ENCODE peak calls at places on chromosomes 11 and 22, in four cellular contexts. O, L, K and V are unnamed samples.

GRCh38 chr11:105769627-105770026 is 159.8 kb downstream of the GRIA4 start:
- DNase-seq in K (no peak), L (no peak), O (no peak), V (no peak)

GRCh38 chr11:84541711-84542340 is 1085.3 kb downstream of the DLG2 start:
- DNase-seq in L (no peak), O (peak), K (no peak), V (no peak)

GRCh38 chr22:41085842-41086241 is 6.5 kb upstream of the EP300 start:
- DNase-seq in O (no peak), K (no peak), L (no peak), V (no peak)

GRCh38 chr11:34475656-34476055 is 36.9 kb downstream of the CAT start:
- DNase-seq in K (no peak), L (no peak), O (no peak), V (no peak)

GRCh38 chr11:1120532-1121342 is 37.0 kb upstream of the MUC5AC start:
- DNase-seq in O (no peak), K (no peak), L (no peak), V (no peak)

GRCh38 chr22:29060251-29060650 is 1.4 kb downstream of the C22orf31 start:
- DNase-seq in O (no peak), L (no peak), K (no peak), V (no peak)

GRCh38 chr11:123478352-123478986 is 48.4 kb downstream of the GRAMD1B start:
- DNase-seq in K (peak), L (no peak), O (peak), V (peak)

GRCh38 chr11:123405123-123405592 is 24.9 kb upstream of the GRAMD1B start:
- DNase-seq in K (no peak), O (peak), L (no peak), V (no peak)

GRCh38 chr22:48939441-48940265 is 888.0 kb downstream of the BRD1 start:
- DNase-seq in K (no peak), L (no peak), O (no peak), V (no peak)

GRCh38 chr11:74677131-74677530 is 54.1 kb downstream of the CHRDL2 start:
- DNase-seq in O (no peak), K (no peak), L (no peak), V (no peak)

GRCh38 chr11:106344392-106344791 is 266.9 kb downstream of the AASDHPPT start:
- DNase-seq in L (no peak), K (no peak), O (peak), V (no peak)

GRCh38 chr11:122085264-122085663 is 30.8 kb downstream of the BLID start:
- DNase-seq in O (peak), L (no peak), K (no peak), V (no peak)

GRCh38 chr11:124581817-124582216 is 12.0 kb downstream of the OR8A1 start:
- DNase-seq in O (no peak), K (no peak), L (no peak), V (no peak)

GRCh38 chr11:126319374-126319740 is 15.5 kb downstream of the DCPS start:
- DNase-seq in K (no peak), O (no peak), L (no peak), V (no peak)

GRCh38 chr11:1920909-1921575 is 1.5 kb downstream of the TNNT3 start:
- DNase-seq in K (no peak), L (no peak), O (no peak), V (no peak)

GRCh38 chr22:31768422-31769059 is 14.7 kb downstream of the DEPDC5 start:
- DNase-seq in L (no peak), O (no peak), K (no peak), V (no peak)

GRCh38 chr11:67615455-67616430 is 9.0 kb downstream of the NDUFV1 start:
- DNase-seq in K (peak), O (peak), L (no peak), V (peak)

GRCh38 chr11:27563201-27563600 is 56.6 kb upstream of the LIN7C start:
- DNase-seq in L (no peak), O (peak), K (no peak), V (no peak)

GRCh38 chr11:104183572-104183971 is 19.6 kb upstream of the PDGFD start:
- DNase-seq in L (no peak), O (no peak), K (no peak), V (no peak)

GRCh38 chr11:57546869-57547518 is 9.6 kb downstream of the SMTNL1 start:
- DNase-seq in O (peak), K (peak), L (no peak), V (no peak)

GRCh38 chr22:22458387-22458786 is 50.2 kb downstream of the ZNF280B start:
- DNase-seq in O (no peak), L (no peak), K (no peak), V (no peak)

GRCh38 chr22:22460635-22461034 is 47.9 kb downstream of the ZNF280B start:
- DNase-seq in O (peak), L (no peak), K (peak), V (no peak)

GRCh38 chr22:22460060-22460459 is 48.5 kb downstream of the ZNF280B start:
- DNase-seq in L (no peak), K (no peak), O (no peak), V (no peak)

GRCh38 chr22:22461111-22461510 is 47.4 kb downstream of the ZNF280B start:
- DNase-seq in K (no peak), O (no peak), L (no peak), V (no peak)

DNA sequence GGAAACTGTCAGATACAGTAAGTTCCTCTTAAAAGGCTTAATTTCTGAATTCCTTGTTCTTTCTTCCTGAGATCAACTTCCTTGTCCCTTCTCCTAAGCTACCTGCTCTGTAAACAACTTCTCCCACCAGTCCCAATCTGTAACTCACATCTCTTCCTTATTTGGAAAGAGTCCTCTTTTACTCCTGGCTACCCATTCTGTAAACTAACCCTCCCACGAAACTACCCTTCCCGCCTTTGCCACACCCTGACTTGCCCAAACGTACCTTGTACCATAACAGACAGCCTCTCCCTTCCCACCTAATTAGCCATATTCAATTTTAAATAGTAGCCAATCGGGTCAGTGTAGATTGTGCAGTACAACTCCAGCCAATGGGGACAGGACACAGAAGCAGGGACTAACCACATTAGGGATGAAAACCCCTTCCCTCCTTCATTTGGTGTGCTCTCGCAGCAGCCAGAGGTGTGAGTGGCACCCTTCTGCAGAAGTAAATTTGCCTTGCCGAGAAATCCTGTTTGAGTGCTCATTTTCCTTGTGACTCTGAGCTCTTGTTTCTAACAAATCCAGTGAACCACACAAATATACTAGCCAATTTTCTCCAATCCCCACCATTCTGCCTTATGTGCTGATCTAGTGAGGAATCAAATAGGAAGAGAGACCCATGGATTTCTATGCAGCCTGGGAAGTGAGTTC is 49.5 kb downstream of the ZNF280B start:
- DNase-seq in L (no peak), O (no peak), K (no peak), V (no peak)
- H3K4me3 ChIP-seq in L (no peak), O (no peak), K (no peak), V (no peak)

GRCh38 chr11:69084371-69084770 is 35.6 kb downstream of the TPCN2 start:
- DNase-seq in O (no peak), K (no peak), L (no peak), V (no peak)

GRCh38 chr11:69086741-69087524 is 38.2 kb downstream of the TPCN2 start:
- DNase-seq in K (no peak), L (no peak), O (no peak), V (no peak)

GRCh38 chr11:69085490-69086095 is 36.9 kb downstream of the TPCN2 start:
- DNase-seq in K (no peak), O (no peak), L (no peak), V (no peak)

GRCh38 chr11:69087811-69088210 is 39.1 kb downstream of the TPCN2 start:
- DNase-seq in O (no peak), K (no peak), L (no peak), V (no peak)

DNA sequence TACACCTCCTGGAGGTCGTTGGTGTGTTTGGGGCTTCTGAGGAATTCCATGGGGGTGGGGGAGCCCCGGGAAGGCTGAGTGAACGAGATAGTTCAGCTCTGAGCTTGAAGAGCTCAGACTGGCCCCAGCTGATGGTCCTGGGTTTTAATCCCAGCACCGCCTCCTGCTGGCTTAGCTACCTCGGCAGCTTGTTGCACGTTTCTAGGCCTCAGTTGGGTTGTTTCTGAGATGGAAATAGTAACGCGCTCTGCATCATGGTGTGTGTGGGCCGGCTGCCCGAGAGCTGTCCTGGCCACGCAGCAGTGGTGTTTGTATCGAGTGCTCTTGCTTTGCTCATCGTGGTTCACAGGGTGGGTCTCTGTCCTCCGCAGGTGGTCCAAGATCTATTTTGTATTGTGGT is 37.4 kb downstream of the TPCN2 start:
- DNase-seq in K (no peak), L (no peak), O (no peak), V (no peak)
- TF ChIP-seq CTCF in K (no peak), L (no peak), O (no peak), V (no peak)

GRCh38 chr22:50303515-50303847 is 4.0 kb downstream of the PLXNB2 start:
- DNase-seq in K (no peak), L (no peak), O (no peak), V (no peak)
- H3K4me3 ChIP-seq in K (peak), L (peak), O (no peak), V (peak)

DNA sequence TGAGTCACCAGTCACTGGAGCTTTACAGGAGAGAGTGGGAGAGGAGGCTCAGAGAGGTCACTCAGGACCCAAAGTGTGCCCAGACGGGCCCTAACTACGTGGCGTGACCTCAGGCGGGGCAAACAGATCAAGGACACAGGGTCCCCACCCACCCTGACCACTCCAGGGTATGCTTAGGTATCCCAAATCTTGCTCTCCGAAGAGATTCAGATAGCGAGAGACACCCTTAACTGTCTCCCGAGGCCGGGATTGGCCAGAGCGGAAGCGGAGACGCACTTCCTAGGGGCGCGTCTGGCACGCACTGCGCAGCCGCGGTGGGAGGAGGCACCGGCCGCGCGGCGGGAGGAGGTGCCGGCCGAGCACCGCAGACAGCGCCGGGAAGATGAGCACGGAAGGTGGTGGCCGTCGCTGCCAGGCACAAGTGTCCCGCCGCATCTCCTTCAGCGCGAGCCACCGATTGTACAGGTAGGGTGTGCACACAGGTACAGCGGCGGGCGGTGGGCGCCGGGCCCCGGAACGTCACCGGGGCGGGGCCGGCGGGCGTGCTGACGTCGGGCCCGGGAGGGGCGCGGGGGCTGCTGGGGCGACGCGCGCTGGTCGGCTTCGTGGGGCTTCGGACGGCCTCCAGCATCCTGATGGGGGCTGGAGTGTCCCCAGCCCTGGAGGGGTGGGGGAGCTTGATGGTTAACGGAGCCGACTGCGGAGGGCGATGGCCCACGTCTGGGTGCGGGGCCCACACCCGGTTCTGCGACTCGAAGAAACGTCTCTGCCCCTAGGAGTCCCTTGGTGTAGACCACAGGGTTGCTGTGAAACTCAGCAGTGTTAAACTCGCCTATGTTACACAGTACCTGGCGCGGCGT is at the start of gene PTS:
- DNase-seq in L (peak), O (peak), K (peak), V (no peak)
- TF ChIP-seq CTCF in L (no peak), O (no peak), K (no peak), V (no peak)

DNA sequence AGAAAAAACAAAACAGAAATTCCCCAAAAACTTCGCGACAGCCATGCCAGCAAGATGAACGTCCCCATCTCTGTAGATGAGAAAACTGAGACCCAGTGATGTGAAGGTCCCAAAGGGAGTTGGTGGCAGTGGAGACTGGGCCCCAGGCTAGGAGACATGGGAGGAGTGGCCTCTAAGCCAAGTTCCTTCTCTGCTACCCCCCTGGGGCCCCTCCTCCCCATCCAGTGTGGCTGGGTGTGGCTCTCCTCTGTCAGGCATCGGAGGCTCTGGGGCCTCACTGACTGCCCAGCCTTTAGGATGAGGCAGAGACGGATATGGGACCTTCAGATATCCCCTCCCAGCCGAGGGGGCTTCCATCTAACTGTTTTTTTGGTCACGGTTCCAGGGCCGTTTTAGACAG is 9.8 kb downstream of the RELT start:
- DNase-seq in K (no peak), O (no peak), L (no peak), V (no peak)
- H3K4me3 ChIP-seq in K (no peak), O (no peak), L (no peak), V (no peak)

GRCh38 chr22:44003776-44004460 is 20.2 kb upstream of the PARVB start:
- DNase-seq in K (no peak), L (no peak), O (no peak), V (no peak)
- TF ChIP-seq CTCF in K (no peak), L (no peak), O (peak), V (no peak)

DNA sequence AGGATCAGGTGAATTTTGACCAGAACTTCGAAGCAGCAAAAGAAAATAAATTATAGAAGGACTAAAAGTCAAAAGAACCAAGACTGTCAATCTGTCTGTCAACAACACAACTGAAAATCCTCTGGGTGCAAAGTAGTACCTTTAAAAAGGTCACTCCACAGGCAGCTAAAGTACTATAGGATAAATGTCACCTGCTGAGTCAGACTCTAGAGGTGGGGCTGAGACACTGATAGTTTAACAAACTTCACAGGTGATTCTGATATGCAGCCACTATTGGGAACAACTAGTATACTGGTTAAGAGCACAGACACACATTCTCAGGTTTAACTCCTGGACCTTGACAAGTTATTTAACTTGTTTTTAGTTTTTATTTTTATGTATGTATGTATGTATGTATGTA is 107.3 kb downstream of the FCHSD2 start:
- DNase-seq in K (no peak), L (no peak), O (no peak), V (no peak)
- H3K4me3 ChIP-seq in K (no peak), L (no peak), O (no peak), V (no peak)

DNA sequence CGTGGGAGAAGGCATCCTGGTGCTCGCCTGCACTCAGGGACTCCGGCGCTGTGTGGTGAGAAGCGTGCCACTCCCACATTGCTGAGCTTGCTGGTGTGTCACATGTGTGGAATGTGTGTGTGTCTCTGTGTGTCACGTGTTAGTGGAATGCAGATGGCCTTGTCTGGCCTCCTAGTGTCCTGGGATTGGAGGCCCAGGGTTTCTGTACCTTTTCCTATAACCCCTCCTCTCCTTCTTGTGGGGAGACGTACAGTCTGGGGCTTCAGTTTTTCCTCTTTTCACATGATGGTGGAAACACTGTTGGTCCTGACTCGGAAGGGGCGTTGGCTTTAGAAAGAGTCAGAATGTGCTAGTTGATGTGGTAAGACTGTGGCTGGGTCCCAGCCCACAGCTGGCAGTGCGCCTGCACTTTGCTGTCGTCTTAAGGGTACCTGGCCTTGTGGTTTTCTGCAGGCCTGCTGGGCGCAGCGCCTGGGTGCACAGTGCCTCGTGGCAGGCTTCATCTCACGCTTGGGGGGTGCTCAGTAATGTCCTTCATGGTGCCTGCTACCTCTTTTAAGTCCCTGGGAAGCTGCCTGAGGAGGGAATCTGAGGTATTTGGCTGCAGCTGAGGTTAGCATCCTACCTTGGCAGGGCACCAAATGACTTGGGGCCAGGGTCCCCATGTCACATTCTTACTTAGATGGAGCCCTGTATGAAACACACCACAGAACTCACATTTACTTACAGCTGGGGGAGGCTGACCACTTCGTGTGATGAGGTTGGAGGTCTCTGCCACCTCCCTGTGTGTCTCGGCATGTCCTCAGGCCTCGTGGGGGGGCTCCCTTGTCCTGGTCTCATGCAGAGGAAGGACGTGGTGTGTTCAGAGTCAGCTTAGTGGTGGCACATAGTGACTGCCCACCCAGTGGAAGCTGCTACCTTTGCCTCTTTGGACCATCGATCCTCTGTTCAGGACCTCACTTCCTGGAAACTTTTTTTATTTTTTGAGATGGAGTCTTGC is 61.9 kb downstream of the MED15 start:
- DNase-seq in O (peak), L (peak), K (peak), V (no peak)
- TF ChIP-seq CTCF in O (no peak), L (no peak), K (no peak), V (no peak)

GRCh38 chr22:45804986-45805325 is 133.3 kb downstream of the ATXN10 start:
- DNase-seq in L (no peak), K (peak), O (peak), V (no peak)
- H3K4me3 ChIP-seq in L (no peak), K (no peak), O (no peak), V (no peak)